ENCODE peak calls at places on chromosomes 16 and 17, in eight cellular contexts. B is fibroblast of lung; Q is psoas muscle; W is H9; K is cardiac muscle cell; Z is PC-3; Y is CD8-positive, alpha-beta T cell; N is endothelial cell of umbilical vein. M is an unnamed sample. For H3K4me1, the result is how much of the 10 kb centered on the place peaks cover.

GRCh38 chr17:40168262-40168832 is 8.9 kb upstream of the RAPGEFL1 start:
- DNase-seq in B (peak), Q (no peak), W (peak), K (peak), Z (peak), Y (peak), N (peak), M (peak)

GRCh38 chr17:40086150-40087044 is 14.0 kb downstream of the NR1D1 start:
- DNase-seq in B (peak), Q (peak), W (peak), K (peak), Z (peak), Y (peak), N (peak), M (no peak)

GRCh38 chr17:64358261-64358788 is 32.3 kb downstream of the PECAM1 start:
- DNase-seq in B (peak), Q (no peak), W (no peak), K (no peak), Z (no peak), Y (no peak), N (no peak), M (no peak)

GRCh38 chr17:36511216-36511615 is 23.5 kb downstream of the MYO19 start:
- DNase-seq in B (no peak), Q (no peak), W (no peak), K (no peak), Z (no peak), Y (no peak), N (no peak), M (no peak)

GRCh38 chr17:10754109-10754508 is 24.3 kb upstream of the TMEM220 start:
- DNase-seq in B (peak), Q (no peak), W (peak), K (peak), Z (peak), Y (peak), N (no peak), M (no peak)

GRCh38 chr16:56950881-56951771 is 10.6 kb upstream of the CETP start:
- DNase-seq in B (no peak), Q (no peak), W (peak), K (peak), Z (peak), Y (peak), N (peak), M (peak)

GRCh38 chr16:78462261-78463208 is 363.1 kb downstream of the WWOX start:
- DNase-seq in B (no peak), Q (no peak), W (no peak), K (no peak), Z (no peak), Y (no peak), N (no peak), M (no peak)

GRCh38 chr17:48499248-48499647 is 31.6 kb downstream of the HOXB1 start:
- DNase-seq in B (peak), Q (no peak), W (no peak), K (no peak), Z (peak), Y (no peak), N (no peak), M (no peak)

GRCh38 chr16:1534021-1535020 is 855 bp downstream of the TMEM204 start:
- DNase-seq in B (peak), Q (peak), W (no peak), K (no peak), Z (no peak), Y (peak), N (peak), M (no peak)

GRCh38 chr17:58329035-58329807 is 626 bp upstream of the TSPOAP1 start:
- DNase-seq in B (no peak), Q (no peak), W (no peak), K (no peak), Z (no peak), Y (peak), N (no peak), M (no peak)

GRCh38 chr16:86953631-86954465 is 363.3 kb downstream of the C16orf95 start:
- DNase-seq in B (no peak), Q (peak), W (peak), K (no peak), Z (no peak), Y (no peak), N (no peak), M (no peak)

GRCh38 chr17:27284811-27285415 is 9.0 kb upstream of the WSB1 start:
- DNase-seq in B (no peak), Q (no peak), W (no peak), K (peak), Z (no peak), Y (no peak), N (peak), M (no peak)

GRCh38 chr17:29215717-29216116 is 30.9 kb upstream of the CRYBA1 start:
- DNase-seq in B (peak), Q (no peak), W (no peak), K (peak), Z (peak), Y (no peak), N (no peak), M (no peak)

GRCh38 chr17:63780507-63780906 is 6.5 kb downstream of the DDX42 start:
- DNase-seq in B (peak), Q (no peak), W (no peak), K (no peak), Z (peak), Y (no peak), N (peak), M (no peak)

GRCh38 chr16:10576390-10577304 is 3.8 kb downstream of the EMP2 start:
- DNase-seq in B (peak), Q (no peak), W (no peak), K (no peak), Z (no peak), Y (no peak), N (no peak), M (no peak)

GRCh38 chr17:33292184-33292980 is 713 bp downstream of the ASIC2 start:
- DNase-seq in B (peak), Q (no peak), W (peak), K (peak), Z (no peak), Y (no peak), N (peak), M (no peak)

GRCh38 chr17:15440347-15440746 is 27.1 kb downstream of the CDRT4 start:
- DNase-seq in B (no peak), Q (no peak), W (no peak), K (no peak), Z (no peak), Y (no peak), N (no peak), M (no peak)

GRCh38 chr16:57325458-57325857 is 33.1 kb upstream of the CCL22 start:
- DNase-seq in B (peak), Q (no peak), W (no peak), K (no peak), Z (peak), Y (no peak), N (no peak), M (no peak)

GRCh38 chr17:17959520-17960361 is 12.5 kb downstream of the TOM1L2 start:
- DNase-seq in B (peak), Q (no peak), W (no peak), K (peak), Z (no peak), Y (no peak), N (peak), M (no peak)

GRCh38 chr16:19843371-19843770 is 41.3 kb downstream of the GPRC5B start:
- DNase-seq in B (no peak), Q (no peak), W (no peak), K (no peak), Z (peak), Y (no peak), N (no peak), M (no peak)

GRCh38 chr17:9259419-9259818 is 238.1 kb downstream of the NTN1 start:
- DNase-seq in B (no peak), Q (no peak), W (no peak), K (no peak), Z (no peak), Y (no peak), N (peak), M (peak)

GRCh38 chr17:39246274-39246673 is 20.5 kb upstream of the STAC2 start:
- DNase-seq in B (no peak), Q (no peak), W (no peak), K (no peak), Z (no peak), Y (no peak), N (no peak), M (no peak)

GRCh38 chr17:57350266-57350665 is 93.9 kb downstream of the MSI2 start:
- DNase-seq in B (peak), Q (no peak), W (no peak), K (no peak), Z (no peak), Y (no peak), N (no peak), M (peak)

GRCh38 chr17:3798273-3799180 is 2.5 kb downstream of the ITGAE start:
- DNase-seq in B (no peak), Q (no peak), W (no peak), K (peak), Z (peak), Y (no peak), N (no peak), M (no peak)

GRCh38 chr17:9236286-9237052 is 215.2 kb downstream of the NTN1 start:
- DNase-seq in B (no peak), Q (peak), W (no peak), K (no peak), Z (no peak), Y (no peak), N (no peak), M (no peak)

GRCh38 chr17:31266042-31266441 is 31.0 kb downstream of the OMG start:
- DNase-seq in B (no peak), Q (no peak), W (no peak), K (no peak), Z (no peak), Y (no peak), N (no peak), M (no peak)

GRCh38 chr16:66690106-66690847 is 6.3 kb downstream of the CMTM4 start:
- DNase-seq in B (no peak), Q (no peak), W (no peak), K (no peak), Z (no peak), Y (no peak), N (no peak), M (no peak)

GRCh38 chr16:47779201-47780016 is 318.3 kb downstream of the PHKB start:
- DNase-seq in B (peak), Q (no peak), W (no peak), K (peak), Z (no peak), Y (peak), N (peak), M (no peak)

DNA sequence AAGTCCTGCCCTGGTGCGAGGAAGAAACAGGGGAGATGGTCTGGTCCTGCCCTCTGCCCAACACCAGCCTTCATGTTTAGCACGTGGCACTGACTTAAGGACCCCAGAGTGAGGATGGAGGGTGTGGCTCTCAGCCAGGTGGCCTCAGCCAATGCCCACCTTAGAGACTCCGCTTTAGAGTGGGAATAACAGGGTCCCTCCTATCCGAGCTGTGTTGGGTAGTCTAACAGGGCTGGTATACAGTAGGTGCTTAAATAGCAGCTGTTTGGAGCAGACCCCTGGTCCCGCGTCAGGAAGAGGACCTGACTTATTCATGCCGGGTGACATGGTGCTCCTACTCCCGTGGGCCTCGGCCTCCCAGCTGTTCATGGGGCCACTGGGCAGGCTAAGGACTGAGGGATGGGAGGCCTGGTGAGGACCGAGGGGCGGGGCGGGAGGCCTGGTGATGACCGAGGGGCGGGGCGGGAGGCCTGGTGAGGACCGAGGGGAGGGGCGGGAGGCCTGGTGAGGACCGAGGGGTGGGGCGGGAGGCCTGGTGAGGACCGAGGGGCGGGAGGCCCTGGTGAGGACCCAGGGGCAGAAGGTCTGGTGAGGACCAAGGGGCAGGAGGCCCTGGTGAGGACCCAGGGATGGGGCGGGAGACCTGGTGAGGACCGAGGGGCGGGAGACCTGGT is 7.6 kb downstream of the ZFPM1 start:
- DNase-seq in B (no peak), Q (no peak), W (no peak), K (no peak), Z (no peak), Y (no peak), N (no peak), M (no peak)
- H3K4me1 ChIP-seq in B (under half), Q (under half), W (under half), K (under half), Z (under half), Y (half or more), N (under half), M (under half)

GRCh38 chr17:75361996-75362395 is 43.5 kb downstream of the GRB2 start:
- DNase-seq in B (no peak), Q (no peak), W (no peak), K (no peak), Z (peak), Y (no peak), N (no peak), M (no peak)

GRCh38 chr17:75365931-75366275 is 39.6 kb downstream of the GRB2 start:
- DNase-seq in B (no peak), Q (no peak), W (no peak), K (no peak), Z (peak), Y (no peak), N (peak), M (no peak)

GRCh38 chr17:75366432-75366831 is 39.0 kb downstream of the GRB2 start:
- DNase-seq in B (no peak), Q (no peak), W (no peak), K (no peak), Z (no peak), Y (no peak), N (no peak), M (no peak)

GRCh38 chr17:75365009-75365930 is 40.2 kb downstream of the GRB2 start:
- DNase-seq in B (no peak), Q (no peak), W (no peak), K (no peak), Z (no peak), Y (no peak), N (no peak), M (no peak)

DNA sequence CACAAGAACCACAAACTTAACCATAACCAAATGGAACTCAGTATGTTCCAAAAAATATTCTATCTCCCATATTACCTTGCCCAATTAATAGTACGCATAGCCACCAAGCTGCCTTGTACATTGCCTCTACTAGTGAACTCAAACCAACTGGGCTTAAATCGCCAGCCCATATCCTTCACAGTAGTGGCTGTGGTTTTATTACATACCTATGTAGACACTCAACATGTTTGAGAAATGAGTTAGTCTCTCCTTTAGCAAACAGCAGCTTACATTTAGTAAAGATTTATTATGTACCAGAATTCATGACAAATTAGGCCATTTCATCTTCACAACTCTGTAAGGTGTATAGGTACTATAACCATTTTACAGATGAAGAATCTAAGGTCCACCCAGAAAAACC is 41.4 kb downstream of the GRB2 start:
- DNase-seq in B (peak), Q (no peak), W (no peak), K (peak), Z (peak), Y (no peak), N (no peak), M (no peak)
- H3K4me1 ChIP-seq in B (under half), Q (half or more), W (under half), K (under half), Z (half or more), Y (half or more), N (under half), M (half or more)

DNA sequence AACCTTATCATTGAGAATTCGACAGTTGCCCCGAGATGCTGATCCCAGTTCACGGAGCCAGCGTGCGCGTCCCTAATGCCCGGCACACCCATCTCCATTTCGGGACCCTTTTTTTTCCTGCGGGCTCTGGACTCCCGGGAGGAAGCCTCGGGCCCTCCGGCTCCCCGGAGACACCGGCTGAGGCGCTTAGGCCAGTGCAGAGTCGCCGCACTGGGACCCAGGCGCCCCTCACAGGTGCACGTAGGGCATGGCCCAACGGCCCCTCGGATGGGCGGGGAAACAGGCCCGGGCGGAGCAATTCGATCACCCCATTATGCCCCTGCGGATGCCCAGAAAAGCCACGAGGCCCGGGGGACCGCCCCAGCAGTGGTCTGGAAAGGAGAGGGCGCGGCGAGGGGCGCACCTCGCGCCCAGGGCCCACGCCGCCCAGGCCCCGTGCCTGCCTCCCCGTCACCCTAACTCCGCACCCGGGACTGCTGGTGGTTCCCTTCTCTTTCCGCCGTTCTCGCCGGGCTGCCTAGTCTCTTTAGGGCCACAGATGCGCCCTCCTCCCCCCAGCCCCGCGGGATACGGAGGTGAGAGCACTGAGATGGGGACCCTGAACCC is 18.5 kb upstream of the ZFHX3 start:
- DNase-seq in B (no peak), Q (no peak), W (no peak), K (no peak), Z (no peak), Y (no peak), N (no peak), M (no peak)
- H3K4me1 ChIP-seq in B (under half), Q (half or more), W (under half), K (under half), Z (under half), Y (under half), N (half or more), M (half or more)

GRCh38 chr17:43583332-43583731 is 37.2 kb upstream of the ETV4 start:
- DNase-seq in B (no peak), Q (no peak), W (no peak), K (no peak), Z (no peak), Y (no peak), N (no peak), M (no peak)
- H3K4me1 ChIP-seq in B (under half), Q (under half), W (under half), K (under half), Z (under half), Y (under half), N (under half), M (half or more)

GRCh38 chr17:6551356-6551755 is 5.0 kb downstream of the PITPNM3 start:
- DNase-seq in B (no peak), Q (no peak), W (no peak), K (no peak), Z (peak), Y (no peak), N (no peak), M (no peak)
- H3K4me1 ChIP-seq in B (under half), Q (under half), W (under half), K (under half), Z (half or more), Y (under half), N (under half), M (under half)

DNA sequence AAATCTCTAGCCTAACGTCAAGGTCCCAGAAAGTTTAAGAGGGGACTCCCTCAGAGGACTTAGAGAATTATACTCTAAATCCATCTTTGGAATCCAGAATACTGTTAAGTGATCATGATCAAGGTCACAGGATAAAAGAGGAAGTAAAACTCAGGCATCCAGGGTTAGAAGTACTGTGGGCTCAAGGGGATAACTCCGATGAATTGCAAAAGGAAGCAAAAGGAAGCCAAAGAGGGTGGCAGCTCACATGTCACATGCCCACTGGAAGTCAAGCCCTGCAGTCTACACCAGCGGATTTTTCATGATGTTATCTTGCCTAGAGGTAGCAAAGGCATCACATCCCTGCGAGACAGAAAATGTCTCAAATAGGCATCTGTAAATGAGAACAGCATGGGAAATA is 3.8 kb downstream of the ZNF821 start:
- DNase-seq in B (no peak), Q (no peak), W (no peak), K (no peak), Z (no peak), Y (no peak), N (no peak), M (no peak)
- H3K4me1 ChIP-seq in B (under half), Q (under half), W (under half), K (under half), Z (under half), Y (under half), N (under half), M (under half)

GRCh38 chr17:1493291-1493980 is 950 bp upstream of the MYO1C start:
- DNase-seq in B (no peak), Q (peak), W (no peak), K (peak), Z (no peak), Y (no peak), N (peak), M (peak)
- H3K4me1 ChIP-seq in B (under half), Q (half or more), W (under half), K (under half), Z (under half), Y (under half), N (under half), M (half or more)

DNA sequence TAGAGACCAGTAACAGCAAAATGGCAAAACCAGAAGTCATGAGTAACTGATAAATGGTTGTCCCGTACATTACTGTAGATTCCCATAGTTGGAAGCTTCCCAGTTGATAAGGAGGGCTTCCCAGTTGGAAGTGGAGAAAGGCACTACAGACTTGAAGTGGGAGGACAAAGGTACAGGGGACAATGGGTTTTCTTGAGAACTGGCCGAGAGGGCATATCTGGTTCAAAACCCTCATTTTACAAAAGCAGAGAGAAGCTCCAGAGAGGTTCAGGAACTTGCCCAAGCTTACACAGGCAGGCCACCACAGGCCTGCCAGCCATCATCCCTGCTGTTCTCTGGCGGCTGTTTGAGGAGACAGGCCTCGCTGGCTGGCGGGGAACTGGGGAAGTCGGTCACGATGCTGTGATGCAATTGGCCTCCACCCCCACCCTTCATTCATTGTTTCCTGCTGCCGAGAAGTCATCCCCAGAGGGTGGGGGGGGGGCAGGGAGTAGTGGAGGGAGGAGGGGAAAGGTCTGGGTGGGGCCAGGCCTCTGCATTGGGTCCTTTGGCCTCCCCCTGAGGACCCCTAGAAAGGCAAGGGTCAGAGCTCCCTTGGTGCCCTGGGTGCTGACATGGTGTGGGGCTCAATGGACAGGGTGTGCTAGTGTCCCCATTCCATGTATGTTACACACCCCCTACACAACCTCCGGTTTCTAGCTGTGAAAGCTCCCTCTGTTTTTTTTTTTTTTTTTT is 3.0 kb downstream of the UBALD2 start:
- DNase-seq in B (peak), Q (peak), W (no peak), K (peak), Z (no peak), Y (peak), N (peak), M (peak)
- H3K4me1 ChIP-seq in B (under half), Q (half or more), W (under half), K (half or more), Z (under half), Y (half or more), N (under half), M (under half)

M was measured in heart right ventricle.